ENCODE peak calls at places on chromosomes 5 and 9, in seven cellular contexts. U is stimulated activated CD8-positive, alpha-beta memory T cell treated with anti-CD3 and anti-CD28 coated beads, Interleukin-15, amount 100 ng/mL, for 24 hours; I is kidney; N is erythroblast; R is left colon; K is SIG-M5; V is B cell. Y is an unnamed sample.

GRCh38 chr9:87076825-87077224 is 129.5 kb upstream of the GAS1 start:
- DNase-seq in U (no peak), I (no peak), N (no peak), R (no peak), K (no peak), V (no peak), Y (no peak)

GRCh38 chr5:126866837-126867236 is 89.9 kb downstream of the LMNB1 start:
- DNase-seq in U (no peak), I (no peak), N (peak), R (no peak), K (no peak), V (no peak), Y (no peak)

GRCh38 chr5:27818888-27819287 is 780.5 kb upstream of the CDH9 start:
- DNase-seq in U (no peak), I (no peak), N (no peak), R (no peak), K (no peak), V (no peak), Y (no peak)

GRCh38 chr5:127085371-127085770 is 12.1 kb upstream of the C5orf63 start:
- DNase-seq in U (no peak), I (no peak), N (no peak), R (no peak), K (no peak), V (no peak), Y (no peak)

GRCh38 chr5:149422429-149423286 is 43.6 kb upstream of the IL17B start:
- DNase-seq in U (no peak), I (peak), N (no peak), R (peak), K (no peak), V (no peak), Y (no peak)

GRCh38 chr5:108681079-108681921 is 66.4 kb upstream of the FER start:
- DNase-seq in U (no peak), I (no peak), N (peak), R (no peak), K (no peak), V (peak), Y (no peak)

GRCh38 chr9:95057121-95057520 is 260.4 kb downstream of the FANCC start:
- DNase-seq in U (no peak), I (no peak), N (no peak), R (no peak), K (no peak), V (no peak), Y (no peak)

GRCh38 chr9:111348821-111349271 is 18.8 kb upstream of the OR2K2 start:
- DNase-seq in U (no peak), I (no peak), N (no peak), R (peak), K (no peak), V (no peak), Y (no peak)

GRCh38 chr9:110799396-110799795 is 130.8 kb downstream of the MUSK start:
- DNase-seq in U (no peak), I (no peak), N (no peak), R (no peak), K (no peak), V (no peak), Y (no peak)

GRCh38 chr5:141182248-141182647 is at the start of gene PCDHB16:
- DNase-seq in U (no peak), I (peak), N (peak), R (no peak), K (no peak), V (no peak), Y (no peak)

GRCh38 chr9:108033976-108034964 is 544.7 kb upstream of the KLF4 start:
- DNase-seq in U (no peak), I (no peak), N (no peak), R (no peak), K (no peak), V (no peak), Y (no peak)

GRCh38 chr5:1930501-1930879 is 47.8 kb upstream of the IRX4 start:
- DNase-seq in U (no peak), I (peak), N (peak), R (no peak), K (no peak), V (no peak), Y (peak)

GRCh38 chr9:89022902-89023301 is 31.6 kb downstream of the S1PR3 start:
- DNase-seq in U (no peak), I (peak), N (no peak), R (no peak), K (no peak), V (no peak), Y (no peak)

GRCh38 chr5:104412649-104413240 is 850.2 kb upstream of the NUDT12 start:
- DNase-seq in U (no peak), I (no peak), N (peak), R (no peak), K (no peak), V (no peak), Y (no peak)

GRCh38 chr5:15441433-15442182 is 58.4 kb upstream of the FBXL7 start:
- DNase-seq in U (no peak), I (no peak), N (no peak), R (no peak), K (no peak), V (no peak), Y (no peak)